ENCODE peak calls at places on chromosomes 13 and 19, in seven cellular contexts. V is stimulated activated CD8-positive, alpha-beta memory T cell treated with anti-CD3 and anti-CD28 coated beads, Interleukin-12 subunit alpha, Interleukin-12 subunit beta, amount 100 ng/mL, for 4 hours; O is thoracic aorta; D is HAP-1; Q is mesenchymal stem cell; U is glutamatergic neuron; W is PC-3. X is an unnamed sample.

GRCh38 chr13:42894765-42895181 is 97.3 kb downstream of the EPSTI1 start:
- DNase-seq in V (no peak), O (no peak), D (peak), Q (no peak), U (no peak), W (peak), X (peak)

GRCh38 chr13:25180795-25181537 is 8.9 kb upstream of the AMER2 start:
- DNase-seq in V (no peak), O (no peak), D (no peak), Q (no peak), U (no peak), W (no peak), X (no peak)

GRCh38 chr19:50909240-50910070 is 1.7 kb downstream of the KLK4 start:
- DNase-seq in V (no peak), O (no peak), D (peak), Q (no peak), U (peak), W (peak), X (peak)

GRCh38 chr13:23372264-23372905 is 61.1 kb downstream of the SACS start:
- DNase-seq in V (no peak), O (no peak), D (no peak), Q (no peak), U (no peak), W (peak), X (no peak)

GRCh38 chr13:39410089-39410901 is 192.7 kb downstream of the LHFPL6 start:
- DNase-seq in V (no peak), O (no peak), D (peak), Q (peak), U (no peak), W (no peak), X (peak)

GRCh38 chr19:11693505-11694499 is 44.9 kb downstream of the ZNF823 start:
- DNase-seq in V (no peak), O (no peak), D (peak), Q (peak), U (no peak), W (peak), X (no peak)

GRCh38 chr19:41192574-41193419 is at the start of gene CYP2S1:
- DNase-seq in V (no peak), O (no peak), D (peak), Q (peak), U (peak), W (peak), X (no peak)

GRCh38 chr19:38839816-38840582 is 8.4 kb upstream of the ECH1 start:
- DNase-seq in V (no peak), O (no peak), D (no peak), Q (no peak), U (no peak), W (no peak), X (no peak)

GRCh38 chr19:41698746-41699230 is 9.6 kb upstream of the CEACAM5 start:
- DNase-seq in V (no peak), O (no peak), D (no peak), Q (no peak), U (no peak), W (no peak), X (no peak)